ENCODE peak calls at places on chromosome 1, in seven cellular contexts. V, M, H, E, F, G and Q are unnamed samples. For H3K27me3, the result is how much of the 10 kb centered on the place peaks cover.

GRCh38 chr1:234570336-234570735 is 39.6 kb downstream of the IRF2BP2 start:
- DNase-seq in E (no peak), V (no peak), M (peak), H (no peak), F (no peak), G (no peak), Q (no peak)

GRCh38 chr1:6530504-6531160 is 23.7 kb downstream of the NOL9 start:
- DNase-seq in G (no peak), M (no peak), V (no peak), E (no peak), H (no peak), F (no peak), Q (no peak)

GRCh38 chr1:226643701-226644540 is 95.2 kb downstream of the ITPKB start:
- DNase-seq in V (no peak), H (no peak), F (peak), E (no peak), M (no peak), G (no peak), Q (no peak)

GRCh38 chr1:27787895-27788294 is 14.9 kb downstream of the STX12 start:
- DNase-seq in G (peak), E (no peak), V (no peak), F (no peak), H (no peak), M (no peak), Q (no peak)

GRCh38 chr1:117895482-117896114 is 33.8 kb downstream of the GDAP2 start:
- DNase-seq in F (peak), V (peak), E (peak), M (peak), G (peak), H (no peak), Q (peak)

GRCh38 chr1:32538887-32539583 is at the start of gene ZBTB8A:
- DNase-seq in V (peak), G (peak), F (peak), H (no peak), E (no peak), M (peak), Q (peak)

GRCh38 chr1:226973898-226974543 is 33.9 kb downstream of the COQ8A start:
- DNase-seq in V (no peak), H (no peak), E (no peak), F (peak), G (peak), M (no peak), Q (peak)

GRCh38 chr1:30414086-30414850 is 309.1 kb downstream of the MATN1 start:
- DNase-seq in V (no peak), F (no peak), G (no peak), H (no peak), M (no peak), E (no peak), Q (no peak)

GRCh38 chr1:109249654-109250401 is 489 bp downstream of the CELSR2 start:
- DNase-seq in E (no peak), M (no peak), F (no peak), V (no peak), G (no peak), H (no peak), Q (no peak)

GRCh38 chr1:21620011-21620410 is 49.1 kb downstream of the RAP1GAP start:
- DNase-seq in E (no peak), H (no peak), G (no peak), M (no peak), V (no peak), F (peak), Q (no peak)

GRCh38 chr1:21616372-21616771 is 52.8 kb downstream of the RAP1GAP start:
- DNase-seq in V (no peak), F (no peak), H (no peak), G (no peak), E (no peak), M (no peak), Q (no peak)

GRCh38 chr1:21617126-21617738 is 51.9 kb downstream of the RAP1GAP start:
- DNase-seq in E (no peak), H (no peak), M (no peak), F (no peak), G (no peak), V (no peak), Q (no peak)

GRCh38 chr1:21619041-21619947 is 49.9 kb downstream of the RAP1GAP start:
- DNase-seq in M (no peak), E (no peak), F (no peak), G (no peak), V (no peak), H (no peak), Q (no peak)

DNA sequence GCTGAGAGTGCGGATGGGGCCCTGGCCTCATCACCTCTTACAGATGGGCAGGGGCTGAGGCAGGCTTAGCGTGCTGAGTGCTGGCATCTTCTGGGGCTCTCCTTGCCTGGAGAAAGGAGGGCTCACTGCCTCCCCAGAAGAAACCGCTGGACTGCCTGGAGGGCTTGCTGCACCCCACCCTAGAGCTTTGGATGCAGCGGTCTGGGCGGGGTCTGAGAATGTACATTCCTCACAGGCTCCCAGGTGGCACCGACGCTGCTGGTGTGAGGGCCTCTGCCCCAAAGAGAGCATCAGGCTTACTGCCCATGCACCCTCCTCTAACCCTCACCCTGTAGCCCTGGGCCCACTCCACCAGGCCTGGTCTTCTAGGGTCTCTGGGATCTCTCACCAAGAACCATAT is 51.1 kb downstream of the RAP1GAP start:
- DNase-seq in F (no peak), H (no peak), E (no peak), G (no peak), V (no peak), M (no peak), Q (no peak)
- H3K27me3 ChIP-seq in F (under half), H (under half), E (under half), G (under half), V (under half), M (under half), Q (under half)

GRCh38 chr1:194786027-194786426 is 1599.6 kb upstream of the B3GALT2 start:
- DNase-seq in H (no peak), G (no peak), V (no peak), E (no peak), M (no peak), F (no peak), Q (no peak)
- H3K4me3 ChIP-seq in H (no peak), G (no peak), V (no peak), E (no peak), M (no peak), F (no peak), Q (no peak)

GRCh38 chr1:230494026-230494425 is 67.9 kb upstream of the PGBD5 start:
- DNase-seq in F (no peak), M (no peak), H (no peak), E (no peak), G (no peak), V (no peak), Q (no peak)
- H3K27me3 ChIP-seq in F (under half), M (under half), H (under half), E (under half), G (under half), V (under half), Q (under half)

GRCh38 chr1:92870591-92870990 is 38.8 kb downstream of the RPL5 start:
- DNase-seq in V (no peak), G (no peak), H (no peak), F (no peak), M (no peak), E (no peak), Q (no peak)
- H3K4me3 ChIP-seq in V (no peak), G (no peak), H (no peak), F (no peak), M (no peak), E (no peak), Q (no peak)

DNA sequence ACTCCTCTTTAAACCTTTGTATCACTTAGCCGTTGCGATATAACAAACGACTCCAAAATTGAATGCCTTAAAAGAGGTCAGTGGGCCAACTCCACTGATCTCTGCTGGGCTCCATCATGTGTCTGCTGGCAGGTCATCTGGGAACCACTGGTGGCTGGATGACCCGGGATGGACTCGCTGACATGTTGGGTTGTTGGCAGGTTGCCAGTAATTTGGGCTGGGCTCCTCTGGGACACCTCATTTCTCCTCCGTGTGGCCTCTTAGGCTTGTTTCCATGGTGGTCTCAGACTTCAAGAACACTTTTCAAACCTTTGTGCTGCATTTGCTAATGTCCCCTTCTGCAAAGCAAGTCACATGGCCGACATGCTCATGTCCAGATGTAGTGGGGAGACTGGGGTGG is 139.3 kb upstream of the POU3F1 start:
- DNase-seq in E (no peak), M (no peak), V (no peak), G (no peak), F (no peak), H (no peak), Q (no peak)
- H3K27me3 ChIP-seq in E (under half), M (under half), V (under half), G (under half), F (under half), H (under half), Q (under half)

DNA sequence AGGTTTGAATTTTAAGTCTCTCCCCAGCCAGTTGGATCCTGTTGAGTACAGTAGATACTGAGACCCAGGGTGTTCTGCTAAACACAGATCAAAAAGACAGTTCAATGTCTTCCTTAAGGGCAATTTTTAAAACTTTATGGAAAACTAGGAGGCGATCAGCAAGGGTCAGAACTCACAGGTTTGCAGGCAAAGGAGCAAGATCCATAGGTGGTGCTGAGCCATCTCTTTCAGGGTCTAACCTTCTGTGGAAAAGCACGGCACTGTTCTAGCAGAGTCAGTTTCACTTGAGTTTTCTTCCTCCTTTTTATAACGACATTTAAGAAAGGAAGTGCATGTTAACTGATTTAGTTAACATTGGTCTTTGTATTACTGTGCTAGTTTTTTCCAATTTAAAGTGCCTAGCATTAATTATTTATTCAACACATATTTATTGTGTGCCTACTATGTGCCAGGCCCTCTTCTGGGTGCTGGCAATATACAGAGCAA is at the start of gene CD84:
- DNase-seq in H (no peak), M (no peak), G (no peak), F (no peak), V (no peak), E (no peak), Q (no peak)
- H3K4me3 ChIP-seq in H (peak), M (no peak), G (no peak), F (peak), V (no peak), E (peak), Q (peak)

DNA sequence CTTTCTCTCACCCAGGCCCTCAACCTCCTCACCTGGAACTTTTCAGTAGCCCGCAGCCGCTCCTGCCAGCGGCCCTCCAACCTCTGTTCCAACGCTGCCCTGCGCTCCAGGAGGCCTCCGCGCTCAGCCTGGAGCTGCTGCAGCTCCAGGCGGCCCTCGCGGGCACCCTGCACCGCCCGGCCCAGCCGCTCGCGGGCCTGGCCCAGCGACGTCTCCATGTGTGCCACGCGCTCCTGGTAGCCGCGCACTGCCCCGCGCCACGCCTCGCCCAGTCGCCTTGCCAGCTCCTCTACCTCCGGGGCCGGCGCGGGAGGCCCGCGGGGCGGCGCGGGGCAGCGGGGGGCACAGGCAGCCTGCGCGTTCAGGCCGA is 772 bp downstream of the NES start:
- DNase-seq in G (peak), E (no peak), H (no peak), F (no peak), M (no peak), V (no peak), Q (no peak)
- H3K27me3 ChIP-seq in G (under half), E (under half), H (under half), F (under half), M (half or more), V (under half), Q (under half)

GRCh38 chr1:93033785-93034184 is 45.3 kb upstream of the MTF2 start:
- DNase-seq in G (no peak), V (no peak), M (peak), E (no peak), F (no peak), H (no peak), Q (no peak)
- H3K4me3 ChIP-seq in G (no peak), V (no peak), M (no peak), E (no peak), F (no peak), H (no peak), Q (no peak)

DNA sequence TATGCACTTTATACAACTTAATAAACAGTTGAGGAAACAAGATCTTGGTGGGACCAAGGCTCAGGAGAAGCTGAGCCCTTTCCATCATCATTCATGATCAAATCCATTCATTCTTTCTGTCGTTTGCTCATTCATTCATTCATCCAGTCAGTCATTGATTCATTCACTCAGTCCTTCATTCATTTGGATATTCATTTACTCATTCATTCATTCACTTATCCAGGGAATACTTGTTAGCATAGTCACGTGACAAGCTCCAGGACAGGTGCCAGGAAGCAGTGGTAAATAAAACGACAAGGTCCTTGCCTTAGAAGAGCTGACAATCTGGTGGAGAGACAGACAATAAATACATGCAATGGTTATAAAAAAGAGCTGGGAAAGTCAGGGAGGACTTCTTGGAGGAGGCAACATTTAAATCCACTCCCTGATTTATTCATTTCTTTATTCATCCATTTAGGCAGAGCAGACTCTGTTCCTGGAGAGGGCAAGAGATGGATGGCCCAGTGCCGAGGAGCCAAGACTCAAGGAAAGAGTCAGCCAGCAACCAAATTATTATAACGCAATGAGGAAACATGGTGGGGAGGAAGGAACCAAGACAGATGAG is 74.1 kb upstream of the CASZ1 start:
- DNase-seq in V (no peak), G (no peak), M (no peak), H (no peak), F (no peak), E (no peak), Q (no peak)
- H3K27me3 ChIP-seq in V (under half), G (under half), M (half or more), H (under half), F (under half), E (under half), Q (under half)